ENCODE peak calls at places on chromosomes 6 and 20, in six cellular contexts. I is mesendoderm, D is H1, O is IMR-90, M is H9, H is mesenchymal stem cell. W is an unnamed sample.

GRCh38 chr20:41222299-41222698 is 85.0 kb downstream of the PLCG1 start:
- DNase-seq in I (no peak), D (no peak), O (no peak), M (no peak), H (no peak), W (no peak)

GRCh38 chr6:128368213-128369000 is 152.0 kb downstream of the PTPRK start:
- DNase-seq in I (no peak), D (no peak), O (no peak), M (no peak), H (no peak), W (no peak)

GRCh38 chr20:41428285-41428684 is 61.7 kb upstream of the EMILIN3 start:
- DNase-seq in I (no peak), D (no peak), O (peak), M (no peak), H (peak), W (no peak)

GRCh38 chr6:120378582-120379220 is 955.6 kb downstream of the TBC1D32 start:
- DNase-seq in I (peak), D (no peak), O (no peak), M (no peak), H (peak), W (no peak)

GRCh38 chr6:17220040-17220439 is 61.1 kb upstream of the RBM24 start:
- DNase-seq in I (no peak), D (no peak), O (no peak), M (no peak), H (no peak), W (no peak)

GRCh38 chr6:73710470-73710869 is 14.5 kb downstream of the CD109 start:
- DNase-seq in I (no peak), D (no peak), O (peak), M (no peak), H (peak), W (no peak)

GRCh38 chr20:54502179-54502578 is 26.8 kb downstream of the DOK5 start:
- DNase-seq in I (no peak), D (no peak), O (peak), M (no peak), H (no peak), W (no peak)

GRCh38 chr20:61810066-61810708 is 255.5 kb downstream of the TAF4 start:
- DNase-seq in I (no peak), D (no peak), O (no peak), M (no peak), H (no peak), W (no peak)

GRCh38 chr6:148760568-148761531 is 14.0 kb downstream of the UST start:
- DNase-seq in I (peak), D (peak), O (peak), M (peak), H (peak), W (peak)

GRCh38 chr6:169046483-169047192 is 207.0 kb downstream of the THBS2 start:
- DNase-seq in I (no peak), D (no peak), O (peak), M (no peak), H (no peak), W (no peak)

GRCh38 chr6:149499066-149499465 is 14.3 kb upstream of the ZC3H12D start:
- DNase-seq in I (no peak), D (no peak), O (peak), M (no peak), H (peak), W (no peak)

GRCh38 chr6:42405025-42405424 is 46.7 kb downstream of the TRERF1 start:
- DNase-seq in I (peak), D (no peak), O (peak), M (no peak), H (peak), W (no peak)

GRCh38 chr20:32006841-32007786 is 3.1 kb upstream of the CCM2L start:
- DNase-seq in I (peak), D (no peak), O (no peak), M (no peak), H (no peak), W (no peak)

GRCh38 chr20:58223358-58223941 is 5.0 kb downstream of the ANKRD60 start:
- DNase-seq in I (no peak), D (no peak), O (no peak), M (no peak), H (no peak), W (no peak)

GRCh38 chr6:14109411-14109826 is 8.2 kb upstream of the CD83 start:
- DNase-seq in I (no peak), D (no peak), O (no peak), M (no peak), H (no peak), W (no peak)

GRCh38 chr6:110034637-110035096 is 56.6 kb downstream of the GPR6 start:
- DNase-seq in I (peak), D (no peak), O (no peak), M (no peak), H (no peak), W (no peak)

GRCh38 chr6:155333414-155333813 is 19.1 kb upstream of the TFB1M start:
- DNase-seq in I (no peak), D (no peak), O (no peak), M (no peak), H (no peak), W (no peak)

GRCh38 chr6:27650620-27651370 is 177.9 kb upstream of the ZNF184 start:
- DNase-seq in I (peak), D (peak), O (peak), M (peak), H (peak), W (peak)

GRCh38 chr6:42423244-42423643 is 28.5 kb downstream of the TRERF1 start:
- DNase-seq in I (no peak), D (no peak), O (no peak), M (no peak), H (no peak), W (no peak)

DNA sequence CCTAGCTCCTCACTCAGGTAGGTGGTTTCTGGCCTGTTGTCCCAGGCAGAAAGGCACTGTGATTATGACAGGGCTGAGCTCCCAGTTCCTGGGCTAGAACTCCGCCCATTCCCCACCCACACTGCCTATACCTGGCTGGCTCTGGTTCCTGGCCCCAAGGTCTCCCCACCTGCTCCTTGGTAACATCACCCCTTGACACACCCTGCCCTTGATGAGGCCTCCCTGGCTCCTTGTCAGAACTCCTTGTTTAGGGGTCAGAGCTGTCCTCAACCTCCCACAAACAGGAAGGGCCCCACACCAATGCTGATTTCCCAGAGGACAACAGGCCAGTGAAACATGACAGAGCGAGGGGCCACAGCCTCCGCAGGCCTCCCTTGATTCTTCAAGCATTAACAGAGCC is 15.5 kb upstream of the MYMX start:
- DNase-seq in I (peak), D (no peak), O (no peak), M (no peak), H (no peak), W (no peak)
- H3K18ac ChIP-seq in I (no peak), D (peak), O (no peak), M (peak), H (no peak), W (peak)

GRCh38 chr6:30883743-30884520 is at the start of gene DDR1:
- DNase-seq in I (peak), D (peak), O (peak), M (peak), H (peak), W (peak)
- H3K18ac ChIP-seq in I (peak), D (peak), O (peak), M (peak), H (peak), W (peak)

DNA sequence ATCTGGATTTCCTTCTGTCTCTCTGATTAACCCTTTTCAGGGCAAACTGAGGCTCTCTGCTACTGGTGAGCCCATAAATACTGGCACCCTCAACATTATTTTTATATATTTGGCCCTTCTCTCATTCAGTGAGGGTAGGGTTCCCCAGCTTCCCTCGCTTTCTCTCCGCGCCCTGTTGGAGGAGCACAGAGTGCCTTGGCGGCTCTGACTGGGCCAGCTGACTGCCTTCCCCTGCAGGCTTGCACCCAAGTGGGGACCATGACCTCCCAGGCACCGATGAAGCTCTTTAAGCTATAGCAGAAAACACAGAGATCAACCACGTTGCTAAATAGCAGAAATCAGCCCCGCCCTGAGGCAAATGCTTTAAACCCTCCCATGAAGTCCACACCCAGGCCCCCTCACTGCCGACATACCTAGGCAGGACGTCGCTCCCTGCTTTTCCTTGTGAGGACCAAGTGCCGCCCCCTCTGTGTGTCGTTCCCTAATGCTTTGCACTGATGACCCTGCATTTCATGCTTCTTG is 105.0 kb downstream of the HUS1B start:
- DNase-seq in I (peak), D (no peak), O (no peak), M (no peak), H (no peak), W (no peak)
- H3K18ac ChIP-seq in I (no peak), D (peak), O (no peak), M (no peak), H (no peak), W (peak)

GRCh38 chr6:37256692-37257319 is 766 bp upstream of the TBC1D22B start:
- DNase-seq in I (no peak), D (no peak), O (peak), M (no peak), H (peak), W (no peak)

GRCh38 chr6:37258716-37259115 is 772 bp upstream of the TMEM217 start:
- DNase-seq in I (no peak), D (no peak), O (no peak), M (no peak), H (no peak), W (no peak)

GRCh38 chr6:37257320-37257633 is 295 bp upstream of the TBC1D22B start:
- DNase-seq in I (no peak), D (no peak), O (no peak), M (no peak), H (no peak), W (no peak)

GRCh38 chr6:37258405-37258704 is 411 bp upstream of the TMEM217 start:
- DNase-seq in I (no peak), D (no peak), O (no peak), M (no peak), H (no peak), W (no peak)

DNA sequence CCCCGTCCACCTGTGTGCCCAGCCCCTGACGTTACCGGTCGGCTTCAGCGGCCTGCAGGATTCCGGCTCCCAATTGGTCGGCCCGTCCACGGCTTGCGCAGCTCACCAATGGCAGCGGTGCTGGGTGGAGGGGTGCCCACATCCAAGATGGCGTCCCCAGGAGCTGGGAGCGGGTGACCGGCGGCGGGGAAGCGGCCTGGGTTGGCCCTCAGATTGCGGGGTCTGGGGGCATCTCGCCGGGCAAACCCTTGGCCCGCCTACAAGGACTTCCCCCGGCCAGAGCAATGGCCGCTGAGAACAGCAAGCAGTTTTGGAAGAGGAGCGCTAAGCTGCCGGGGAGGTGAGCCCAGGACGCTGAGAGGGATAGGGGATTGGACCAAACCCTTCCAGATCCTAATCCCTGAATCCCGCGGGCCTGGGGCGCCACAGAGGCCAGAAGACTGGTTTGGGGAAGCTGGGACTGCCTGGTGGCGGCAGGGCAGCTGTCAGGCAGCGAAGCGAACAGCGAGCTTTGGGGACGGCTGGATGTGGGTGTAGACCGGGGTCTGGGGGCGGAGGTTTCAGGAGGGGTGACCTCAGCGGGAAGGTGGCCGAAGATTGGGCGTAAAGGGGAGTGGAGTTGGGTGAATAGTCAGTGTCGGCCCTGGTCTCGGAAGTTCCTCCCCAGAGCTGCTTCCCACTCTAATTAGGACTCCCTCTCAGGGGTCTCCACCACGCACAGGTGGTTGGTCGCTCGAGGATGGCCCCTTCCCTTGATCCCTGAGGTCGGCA is at the start of the genes TBC1D22B and TMEM217:
- DNase-seq in I (peak), D (peak), O (peak), M (peak), H (peak), W (peak)
- H3K18ac ChIP-seq in I (peak), D (peak), O (peak), M (peak), H (peak), W (peak)

GRCh38 chr6:44624226-44624625 is 236.7 kb downstream of the CDC5L start:
- DNase-seq in I (peak), D (peak), O (no peak), M (peak), H (no peak), W (no peak)
- H3K18ac ChIP-seq in I (no peak), D (peak), O (no peak), M (no peak), H (no peak), W (no peak)

GRCh38 chr6:45421700-45422540 is 44.2 kb upstream of the SUPT3H start:
- DNase-seq in I (peak), D (peak), O (peak), M (peak), H (peak), W (peak)
- H3K18ac ChIP-seq in I (peak), D (peak), O (peak), M (no peak), H (peak), W (peak)

GRCh38 chr6:108083349-108083748 is 8.8 kb upstream of the OSTM1 start:
- DNase-seq in I (no peak), D (no peak), O (no peak), M (no peak), H (peak), W (no peak)

GRCh38 chr6:108078191-108078590 is 3.6 kb upstream of the OSTM1 start:
- DNase-seq in I (no peak), D (no peak), O (no peak), M (no peak), H (no peak), W (no peak)

GRCh38 chr6:108082539-108082938 is 8.0 kb upstream of the OSTM1 start:
- DNase-seq in I (no peak), D (no peak), O (no peak), M (no peak), H (no peak), W (no peak)

GRCh38 chr6:108074359-108075144 is at the start of gene OSTM1:
- DNase-seq in I (peak), D (peak), O (peak), M (peak), H (peak), W (peak)

GRCh38 chr6:108080010-108080780 is 5.7 kb upstream of the OSTM1 start:
- DNase-seq in I (peak), D (no peak), O (peak), M (peak), H (peak), W (no peak)
- H3K18ac ChIP-seq in I (no peak), D (no peak), O (no peak), M (peak), H (no peak), W (no peak)

DNA sequence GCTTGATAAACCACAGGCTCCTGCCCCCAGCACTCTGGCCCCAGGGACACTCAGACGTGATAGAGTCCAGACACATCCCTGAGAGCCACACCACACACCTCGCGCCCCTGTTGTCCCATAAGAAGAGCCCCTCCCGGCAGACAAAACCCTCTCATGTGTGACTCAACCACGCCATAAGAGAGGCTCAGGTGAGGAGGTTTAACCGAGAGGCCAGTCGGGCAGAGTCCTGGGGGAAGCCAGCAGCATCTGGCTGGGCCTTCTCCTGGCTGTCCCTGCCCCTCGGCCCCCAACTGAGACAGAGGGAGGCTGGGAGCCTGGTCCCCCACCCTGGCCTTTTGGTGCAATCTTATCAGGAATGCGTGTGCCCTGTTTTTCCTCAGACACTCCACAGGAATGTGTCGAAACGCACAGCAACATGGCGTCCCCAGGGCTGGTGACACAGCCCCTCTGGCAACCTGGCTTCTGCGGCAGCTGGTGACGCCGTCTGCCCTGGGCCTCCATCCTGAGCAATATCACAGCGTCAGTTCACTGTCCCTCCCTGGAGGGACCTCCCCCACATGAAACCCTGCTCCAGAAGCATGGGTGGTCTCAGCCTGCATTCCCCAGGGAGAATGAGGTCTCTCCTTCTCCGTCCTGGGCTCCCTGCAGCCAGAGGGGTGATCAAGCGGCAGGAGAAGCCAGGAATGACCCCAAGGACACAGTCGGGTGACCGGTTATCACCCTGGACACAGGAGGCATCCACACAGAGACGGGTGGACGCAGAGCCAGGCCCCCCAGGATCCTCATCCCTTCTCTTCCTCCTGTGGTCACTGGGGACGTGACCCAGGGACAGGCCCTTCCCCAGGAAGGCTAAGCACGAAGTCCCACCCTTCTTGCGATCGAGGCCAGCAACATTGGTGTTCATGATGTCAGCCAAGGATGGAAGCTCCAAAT is 156.6 kb upstream of the AFDN start:
- DNase-seq in I (peak), D (no peak), O (no peak), M (no peak), H (no peak), W (no peak)
- H3K18ac ChIP-seq in I (no peak), D (no peak), O (no peak), M (no peak), H (peak), W (peak)

W was measured in neuronal stem cell.